ENCODE peak calls at places on chromosome 13, in five cellular contexts. Y, N, O, I and V are unnamed samples.

GRCh38 chr13:38824342-38824741 is 137.5 kb downstream of the FREM2 start:
- DNase-seq in Y (no peak), N (no peak), I (no peak), O (no peak), V (no peak)

GRCh38 chr13:31395090-31395489 is 195.3 kb downstream of the B3GLCT start:
- DNase-seq in I (no peak), O (no peak), N (no peak), Y (no peak), V (no peak)

GRCh38 chr13:93328943-93329342 is 102.3 kb downstream of the GPC6 start:
- DNase-seq in I (no peak), Y (no peak), O (no peak), N (no peak), V (no peak)

GRCh38 chr13:32446778-32447465 is 19.0 kb upstream of the N4BP2L1 start:
- DNase-seq in O (no peak), I (no peak), Y (no peak), N (no peak), V (no peak)

GRCh38 chr13:108662528-108662927 is 33.1 kb downstream of the MYO16 start:
- DNase-seq in Y (no peak), O (no peak), I (no peak), N (no peak), V (no peak)

GRCh38 chr13:20182231-20182846 is 10.4 kb downstream of the GJB2 start:
- DNase-seq in I (peak; percentile 59), N (no peak), Y (peak; percentile 62), O (no peak), V (peak; percentile 81)

GRCh38 chr13:77729502-77730221 is 32.2 kb downstream of the SLAIN1 start:
- DNase-seq in O (no peak), I (no peak), N (no peak), Y (no peak), V (no peak)

GRCh38 chr13:39823063-39823713 is 167.7 kb downstream of the COG6 start:
- DNase-seq in Y (no peak), O (no peak), I (no peak), N (no peak), V (no peak)

GRCh38 chr13:37395544-37395943 is 203.0 kb downstream of the POSTN start:
- DNase-seq in Y (no peak), N (no peak), I (no peak), O (no peak), V (peak; percentile 3)

GRCh38 chr13:93529961-93530360 is 303.4 kb downstream of the GPC6 start:
- DNase-seq in O (no peak), Y (no peak), N (no peak), I (no peak), V (no peak)

GRCh38 chr13:64289702-64290101 is 2874.1 kb upstream of the PCDH20 start:
- DNase-seq in I (no peak), N (no peak), Y (no peak), O (no peak), V (no peak)

GRCh38 chr13:21638319-21639282 is 32.3 kb upstream of the FGF9 start:
- DNase-seq in O (no peak), N (no peak), I (no peak), Y (peak; percentile 54), V (no peak)

GRCh38 chr13:93847162-93847561 is 620.6 kb downstream of the GPC6 start:
- DNase-seq in Y (no peak), O (no peak), N (no peak), I (no peak), V (no peak)

GRCh38 chr13:67150608-67151007 is 79.5 kb downstream of the PCDH9 start:
- DNase-seq in I (no peak), O (no peak), Y (no peak), N (no peak), V (no peak)

GRCh38 chr13:71290963-71291937 is 575.8 kb downstream of the DACH1 start:
- DNase-seq in I (peak; percentile 87), O (no peak), N (peak; percentile 39), Y (peak; percentile 54), V (no peak)

GRCh38 chr13:75505327-75505726 is 23.4 kb upstream of the TBC1D4 start:
- DNase-seq in Y (no peak), N (no peak), O (no peak), I (no peak), V (no peak)

GRCh38 chr13:71869274-71869673 is 2.3 kb upstream of the DACH1 start:
- DNase-seq in N (no peak), Y (no peak), I (no peak), O (no peak), V (peak; percentile 18)

GRCh38 chr13:32153056-32153455 is 121.5 kb downstream of the FRY start:
- DNase-seq in O (no peak), N (no peak), I (no peak), Y (no peak), V (no peak)

GRCh38 chr13:47478985-47479384 is 522.1 kb downstream of the SUCLA2 start:
- DNase-seq in Y (no peak), N (no peak), I (no peak), O (no peak), V (no peak)

GRCh38 chr13:66574606-66575005 is 655.5 kb downstream of the PCDH9 start:
- DNase-seq in N (no peak), Y (no peak), I (no peak), O (no peak), V (no peak)

GRCh38 chr13:83496501-83496900 is 385.8 kb downstream of the SLITRK1 start:
- DNase-seq in Y (no peak), I (no peak), N (no peak), O (no peak), V (no peak)

GRCh38 chr13:40344270-40345148 is 321.9 kb downstream of the FOXO1 start:
- DNase-seq in I (no peak), N (no peak), Y (peak; percentile 19), O (no peak), V (no peak)

GRCh38 chr13:41579168-41579567 is 121.8 kb downstream of the RGCC start:
- DNase-seq in Y (no peak), O (no peak), I (no peak), N (no peak), V (no peak)

GRCh38 chr13:43003010-43003409 is 11.0 kb upstream of the EPSTI1 start:
- DNase-seq in Y (no peak), N (no peak), I (no peak), O (no peak), V (no peak)

GRCh38 chr13:30135351-30135750 is 172.0 kb downstream of the KATNAL1 start:
- DNase-seq in I (no peak), Y (no peak), O (no peak), N (no peak), V (no peak)

GRCh38 chr13:30135868-30136267 is 171.5 kb downstream of the KATNAL1 start:
- DNase-seq in O (no peak), N (no peak), I (no peak), Y (no peak), V (no peak)

GRCh38 chr13:30141773-30142501 is 165.4 kb downstream of the KATNAL1 start:
- DNase-seq in Y (no peak), O (no peak), I (no peak), N (no peak), V (no peak)

GRCh38 chr13:30140973-30141372 is 166.4 kb downstream of the KATNAL1 start:
- DNase-seq in O (no peak), N (no peak), I (no peak), Y (no peak), V (no peak)

DNA sequence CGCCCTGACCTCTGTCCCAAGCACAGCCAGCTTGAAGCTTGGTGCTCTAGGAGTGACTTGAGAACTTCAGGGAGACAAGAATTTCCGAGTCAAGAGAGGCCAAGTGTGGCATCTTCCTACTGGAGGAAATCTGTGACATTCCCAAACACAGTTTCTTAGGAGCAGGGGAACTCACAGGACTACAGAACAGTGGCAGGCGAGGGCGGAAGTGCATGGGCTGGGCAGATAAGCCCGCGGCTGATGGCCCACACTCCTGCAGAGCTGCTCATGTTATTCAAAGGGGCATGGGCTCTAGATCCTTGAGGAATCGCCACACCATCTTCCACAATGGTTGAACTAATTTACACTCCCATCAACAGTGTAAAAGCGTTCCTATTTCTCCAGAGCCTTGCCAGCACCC is 168.8 kb downstream of the KATNAL1 start:
- DNase-seq in I (no peak), N (no peak), O (no peak), Y (no peak), V (no peak)
- H3K27ac ChIP-seq in I (peak overlapping the region; percentile 28), N (no peak overlapping the region), O (no peak overlapping the region), Y (no peak overlapping the region), V (no peak overlapping the region)

GRCh38 chr13:50125556-50126377 is 110.5 kb downstream of the KCNRG start:
- DNase-seq in I (peak; percentile 74), O (peak; percentile 91), Y (peak; percentile 86), N (peak; percentile 74), V (peak; percentile 88)

GRCh38 chr13:50128406-50129048 is 113.3 kb downstream of the KCNRG start:
- DNase-seq in O (no peak), Y (no peak), I (no peak), N (no peak), V (peak; percentile 58)

GRCh38 chr13:50126378-50127016 is 111.3 kb downstream of the KCNRG start:
- DNase-seq in Y (no peak), O (no peak), N (no peak), I (peak; percentile 58), V (peak; percentile 48)

GRCh38 chr13:50127726-50128291 is 112.6 kb downstream of the KCNRG start:
- DNase-seq in O (no peak), Y (no peak), I (no peak), N (no peak), V (peak; percentile 71)

GRCh38 chr13:50127017-50127725 is 111.9 kb downstream of the KCNRG start:
- DNase-seq in O (no peak), N (peak; percentile 41), I (no peak), Y (peak; percentile 64), V (peak; percentile 75)
- H3K4me3 ChIP-seq in O (peak overlapping the region; percentile 22), N (peak overlapping the region; percentile 24), I (peak overlapping the region; percentile 91), Y (peak overlapping the region; percentile 87), V (peak overlapping the region; percentile 78)

GRCh38 chr13:98275711-98276171 is 98.7 kb upstream of the RNF113B start:
- DNase-seq in O (no peak), N (no peak), I (no peak), Y (no peak), V (no peak)
- H3K27ac ChIP-seq in O (no peak overlapping the region), N (peak overlapping the region; percentile 31), I (no peak overlapping the region), Y (no peak overlapping the region), V (no peak overlapping the region)

DNA sequence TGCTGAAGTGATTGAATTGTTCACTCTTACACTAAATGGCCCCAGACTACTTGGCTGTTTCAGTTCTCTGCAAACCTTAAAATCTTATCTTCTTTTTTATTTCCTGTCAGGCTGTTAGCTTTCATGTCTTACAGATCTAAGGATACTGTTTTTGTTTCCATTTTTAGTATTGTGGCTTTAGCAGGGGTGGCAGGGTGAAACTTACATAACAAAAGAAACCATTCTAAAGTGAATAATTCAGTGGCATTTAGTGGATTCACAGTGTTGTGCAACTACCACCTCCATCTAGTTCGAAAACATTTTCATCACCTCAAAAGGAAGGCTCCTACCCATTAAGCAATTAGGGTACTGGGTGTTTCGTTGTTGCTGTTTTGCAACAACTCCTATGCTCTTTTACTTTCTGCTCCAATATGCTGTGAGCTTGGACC is 19.8 kb downstream of the TMEM272 start:
- DNase-seq in N (no peak), O (no peak), I (no peak), Y (no peak), V (no peak)
- H3K4me3 ChIP-seq in N (no peak overlapping the region), O (no peak overlapping the region), I (no peak overlapping the region), Y (peak overlapping the region; percentile 59), V (no peak overlapping the region)

GRCh38 chr13:51817717-51818116 is 13.8 kb upstream of the DHRS12 start:
- DNase-seq in I (no peak), O (no peak), Y (no peak), N (no peak), V (no peak)
- H3K27ac ChIP-seq in I (no peak overlapping the region), O (peak overlapping the region; percentile 9), Y (no peak overlapping the region), N (no peak overlapping the region), V (no peak overlapping the region)

GRCh38 chr13:80547885-80548284 is 207.0 kb upstream of the SPRY2 start:
- DNase-seq in N (no peak), Y (no peak), O (no peak), I (no peak), V (no peak)
- H3K4me3 ChIP-seq in N (no peak overlapping the region), Y (no peak overlapping the region), O (no peak overlapping the region), I (no peak overlapping the region), V (no peak overlapping the region)

GRCh38 chr13:74301200-74302063 is 167.2 kb upstream of the KLF12 start:
- DNase-seq in O (no peak), Y (no peak), N (no peak), I (no peak), V (peak; percentile 23)
- H3K27ac ChIP-seq in O (no peak overlapping the region), Y (no peak overlapping the region), N (no peak overlapping the region), I (no peak overlapping the region), V (no peak overlapping the region)